ENCODE peak calls at places on chromosomes 11 and 22, in four cellular contexts. One of them, this sample, is unnamed.
A peak's percentile ranks its signal among the peaks of the same experiment; 100 is the strongest.

GRCh38 chr11:121929581-121929980 is 186.4 kb downstream of the BLID start:
- DNase-seq in RWPE1: no peak
- DNase-seq in COR-L47: no peak
- DNase-seq in body of pancreas: peak; percentile 29
- DNase-seq in this sample: no peak

GRCh38 chr11:75249704-75250103 is 9.1 kb downstream of the TPBGL start:
- DNase-seq in RWPE1: no peak
- DNase-seq in COR-L47: no peak
- DNase-seq in body of pancreas: no peak
- DNase-seq in this sample: no peak

GRCh38 chr11:20795005-20795404 is 125.6 kb downstream of the NELL1 start:
- DNase-seq in RWPE1: no peak
- DNase-seq in COR-L47: no peak
- DNase-seq in body of pancreas: no peak
- DNase-seq in this sample: no peak

GRCh38 chr22:26330971-26331625 is 98.0 kb upstream of the ASPHD2 start:
- DNase-seq in RWPE1: peak; percentile 70
- DNase-seq in COR-L47: peak; percentile 87
- DNase-seq in body of pancreas: peak; percentile 62
- DNase-seq in this sample: peak; percentile 85

GRCh38 chr22:37657590-37658132 is 862 bp upstream of the PDXP start:
- DNase-seq in RWPE1: no peak
- DNase-seq in COR-L47: no peak
- DNase-seq in body of pancreas: no peak
- DNase-seq in this sample: no peak

GRCh38 chr22:23218053-23218866 is 38.0 kb downstream of the BCR start:
- DNase-seq in RWPE1: no peak
- DNase-seq in COR-L47: no peak
- DNase-seq in body of pancreas: peak; percentile 35
- DNase-seq in this sample: no peak

GRCh38 chr22:49856343-49856742 is 2.7 kb downstream of the ZBED4 start:
- DNase-seq in RWPE1: no peak
- DNase-seq in COR-L47: no peak
- DNase-seq in body of pancreas: peak; percentile 45
- DNase-seq in this sample: no peak

GRCh38 chr11:77154381-77155081 is 26.5 kb downstream of the MYO7A start:
- DNase-seq in RWPE1: no peak
- DNase-seq in COR-L47: peak; percentile 66
- DNase-seq in body of pancreas: peak; percentile 43
- DNase-seq in this sample: no peak

GRCh38 chr11:6962141-6962540 is 35.9 kb downstream of the ZNF215 start:
- DNase-seq in RWPE1: no peak
- DNase-seq in COR-L47: no peak
- DNase-seq in body of pancreas: no peak
- DNase-seq in this sample: no peak

GRCh38 chr11:120019191-120019590 is 118.7 kb downstream of the TRIM29 start:
- DNase-seq in RWPE1: no peak
- DNase-seq in COR-L47: no peak
- DNase-seq in body of pancreas: no peak
- DNase-seq in this sample: no peak

GRCh38 chr11:14645985-14646900 is 2.6 kb downstream of the PDE3B start:
- DNase-seq in RWPE1: no peak
- DNase-seq in COR-L47: no peak
- DNase-seq in body of pancreas: no peak
- DNase-seq in this sample: no peak

GRCh38 chr11:12963051-12963450 is 46.1 kb upstream of the RASSF10 start:
- DNase-seq in RWPE1: no peak
- DNase-seq in COR-L47: no peak
- DNase-seq in body of pancreas: no peak
- DNase-seq in this sample: no peak

GRCh38 chr22:35582861-35583670 is 34.1 kb downstream of the MB start:
- DNase-seq in RWPE1: peak; percentile 79
- DNase-seq in COR-L47: peak; percentile 52
- DNase-seq in body of pancreas: peak; percentile 68
- DNase-seq in this sample: peak; percentile 91

GRCh38 chr22:45469573-45470383 is 32.9 kb upstream of the FBLN1 start:
- DNase-seq in RWPE1: peak; percentile 35
- DNase-seq in COR-L47: no peak
- DNase-seq in body of pancreas: no peak
- DNase-seq in this sample: no peak

GRCh38 chr11:45737056-45737455 is 67.9 kb upstream of the SLC35C1 start:
- DNase-seq in RWPE1: peak; percentile 72
- DNase-seq in COR-L47: no peak
- DNase-seq in body of pancreas: no peak
- DNase-seq in this sample: no peak

GRCh38 chr22:45680932-45681700 is 9.5 kb downstream of the ATXN10 start:
- DNase-seq in RWPE1: no peak
- DNase-seq in COR-L47: no peak
- DNase-seq in body of pancreas: no peak
- DNase-seq in this sample: no peak

GRCh38 chr22:20777420-20778177 is 3.7 kb downstream of the SERPIND1 start:
- DNase-seq in RWPE1: peak; percentile 64
- DNase-seq in COR-L47: peak; percentile 76
- DNase-seq in body of pancreas: no peak
- DNase-seq in this sample: no peak

GRCh38 chr11:44773351-44773965 is 46.7 kb downstream of the TSPAN18 start:
- DNase-seq in RWPE1: no peak
- DNase-seq in COR-L47: no peak
- DNase-seq in body of pancreas: no peak
- DNase-seq in this sample: no peak

GRCh38 chr11:91624021-91624420 is 600.6 kb upstream of the FAT3 start:
- DNase-seq in RWPE1: no peak
- DNase-seq in COR-L47: no peak
- DNase-seq in body of pancreas: no peak
- DNase-seq in this sample: no peak

GRCh38 chr11:73554677-73555320 is 43.1 kb downstream of the FAM168A start:
- DNase-seq in RWPE1: no peak
- DNase-seq in COR-L47: no peak
- DNase-seq in body of pancreas: no peak
- DNase-seq in this sample: no peak

GRCh38 chr11:27505781-27506180 is 788 bp downstream of the LIN7C start:
- DNase-seq in RWPE1: no peak
- DNase-seq in COR-L47: no peak
- DNase-seq in body of pancreas: no peak
- DNase-seq in this sample: no peak

GRCh38 chr22:48208894-48209293 is 1446.4 kb downstream of the TBC1D22A start:
- DNase-seq in RWPE1: no peak
- DNase-seq in COR-L47: no peak
- DNase-seq in body of pancreas: no peak
- DNase-seq in this sample: no peak

GRCh38 chr11:61923166-61924015 is 6.0 kb upstream of the RAB3IL1 start:
- DNase-seq in RWPE1: no peak
- DNase-seq in COR-L47: no peak
- DNase-seq in body of pancreas: peak; percentile 86
- DNase-seq in this sample: no peak

GRCh38 chr11:76657139-76657823 is 13.3 kb downstream of the LRRC32 start:
- DNase-seq in RWPE1: no peak
- DNase-seq in COR-L47: no peak
- DNase-seq in body of pancreas: no peak
- DNase-seq in this sample: no peak

GRCh38 chr22:40348025-40348658 is 1.8 kb downstream of the ADSL start:
- DNase-seq in RWPE1: peak; percentile 38
- DNase-seq in COR-L47: peak; percentile 40
- DNase-seq in body of pancreas: peak; percentile 49
- DNase-seq in this sample: peak; percentile 71

GRCh38 chr11:118622376-118623290 is 15.2 kb downstream of the PHLDB1 start:
- DNase-seq in RWPE1: peak; percentile 86
- DNase-seq in COR-L47: peak; percentile 75
- DNase-seq in body of pancreas: peak; percentile 53
- DNase-seq in this sample: no peak

GRCh38 chr11:128725630-128726461 is 32.0 kb downstream of the FLI1 start:
- DNase-seq in RWPE1: no peak
- DNase-seq in COR-L47: no peak
- DNase-seq in body of pancreas: no peak
- DNase-seq in this sample: no peak

GRCh38 chr11:17462940-17463339 is 13.7 kb downstream of the ABCC8 start:
- DNase-seq in RWPE1: no peak
- DNase-seq in COR-L47: no peak
- DNase-seq in body of pancreas: no peak
- DNase-seq in this sample: no peak

GRCh38 chr11:47378011-47378835 is at the start of gene SPI1:
- DNase-seq in RWPE1: no peak
- DNase-seq in COR-L47: no peak
- DNase-seq in body of pancreas: no peak
- DNase-seq in this sample: no peak

GRCh38 chr11:44179173-44179572 is 83.7 kb downstream of the EXT2 start:
- DNase-seq in RWPE1: no peak
- DNase-seq in COR-L47: no peak
- DNase-seq in body of pancreas: no peak
- DNase-seq in this sample: no peak

GRCh38 chr11:67272327-67273259 is 6.3 kb downstream of the GRK2 start:
- DNase-seq in RWPE1: no peak
- DNase-seq in COR-L47: no peak
- DNase-seq in body of pancreas: peak; percentile 16
- DNase-seq in this sample: no peak

GRCh38 chr11:38937709-38938108 is 2339.7 kb upstream of the RAG2 start:
- DNase-seq in RWPE1: no peak
- DNase-seq in COR-L47: no peak
- DNase-seq in body of pancreas: no peak
- DNase-seq in this sample: no peak

GRCh38 chr11:130675456-130675855 is 227.0 kb downstream of the ADAMTS15 start:
- DNase-seq in RWPE1: no peak
- DNase-seq in COR-L47: no peak
- DNase-seq in body of pancreas: peak; percentile 45
- DNase-seq in this sample: no peak

GRCh38 chr11:61120865-61121831 is 18.9 kb downstream of the CD5 start:
- DNase-seq in RWPE1: no peak
- DNase-seq in COR-L47: no peak
- DNase-seq in body of pancreas: peak; percentile 73
- DNase-seq in this sample: no peak

GRCh38 chr22:50340157-50340879 is 2.8 kb upstream of the PPP6R2 start:
- DNase-seq in RWPE1: no peak
- DNase-seq in COR-L47: no peak
- DNase-seq in body of pancreas: no peak
- DNase-seq in this sample: no peak

GRCh38 chr11:1165256-1166041 is 7.7 kb downstream of the MUC5AC start:
- DNase-seq in RWPE1: no peak
- DNase-seq in COR-L47: no peak
- DNase-seq in body of pancreas: peak; percentile 8
- DNase-seq in this sample: no peak

GRCh38 chr11:100687032-100687629 is at the start of gene ARHGAP42:
- DNase-seq in RWPE1: peak; percentile 41
- DNase-seq in COR-L47: peak; percentile 37
- DNase-seq in body of pancreas: peak; percentile 50
- DNase-seq in this sample: peak; percentile 58

GRCh38 chr22:24969588-24970301 is 17.2 kb downstream of the KIAA1671 start:
- DNase-seq in RWPE1: no peak
- DNase-seq in COR-L47: no peak
- DNase-seq in body of pancreas: peak; percentile 37
- DNase-seq in this sample: no peak

GRCh38 chr11:65204143-65204542 is 22.4 kb downstream of the CAPN1 start:
- DNase-seq in RWPE1: no peak
- DNase-seq in COR-L47: no peak
- DNase-seq in body of pancreas: no peak
- DNase-seq in this sample: no peak

This sample was measured in HEK293T.